ENCODE peak calls at places on chromosome 1, in ten cellular contexts. One of them, this sample, is unnamed.

GRCh38 chr1:212030936-212031528 is 4.3 kb downstream of the INTS7 start:
- DNase-seq in Peyer's patch: no peak
- DNase-seq in epithelial cell of esophagus: peak
- DNase-seq in foreskin fibroblast: peak
- DNase-seq in fibroblast of lung: peak
- DNase-seq in cardiac muscle cell: peak
- DNase-seq in natural killer cell: no peak
- DNase-seq in coronary artery: no peak
- DNase-seq in prostate gland: no peak
- DNase-seq in WTC11: no peak
- DNase-seq in this sample: no peak

GRCh38 chr1:116556289-116557006 is 14.4 kb downstream of the CD58 start:
- DNase-seq in Peyer's patch: peak
- DNase-seq in epithelial cell of esophagus: peak
- DNase-seq in foreskin fibroblast: peak
- DNase-seq in fibroblast of lung: peak
- DNase-seq in cardiac muscle cell: peak
- DNase-seq in natural killer cell: peak
- DNase-seq in coronary artery: peak
- DNase-seq in prostate gland: peak
- DNase-seq in WTC11: no peak
- DNase-seq in this sample: no peak

GRCh38 chr1:8026976-8027747 is 1.1 kb upstream of the ERRFI1 start:
- DNase-seq in Peyer's patch: peak
- DNase-seq in epithelial cell of esophagus: no peak
- DNase-seq in foreskin fibroblast: peak
- DNase-seq in fibroblast of lung: peak
- DNase-seq in cardiac muscle cell: peak
- DNase-seq in natural killer cell: no peak
- DNase-seq in coronary artery: peak
- DNase-seq in prostate gland: no peak
- DNase-seq in WTC11: peak
- DNase-seq in this sample: no peak

GRCh38 chr1:200561856-200562214 is 58.7 kb downstream of the KIF14 start:
- DNase-seq in Peyer's patch: no peak
- DNase-seq in epithelial cell of esophagus: no peak
- DNase-seq in foreskin fibroblast: no peak
- DNase-seq in fibroblast of lung: no peak
- DNase-seq in cardiac muscle cell: no peak
- DNase-seq in natural killer cell: no peak
- DNase-seq in coronary artery: no peak
- DNase-seq in prostate gland: no peak
- DNase-seq in WTC11: no peak
- DNase-seq in this sample: no peak

GRCh38 chr1:112308716-112309115 is 87.3 kb upstream of the CTTNBP2NL start:
- DNase-seq in Peyer's patch: no peak
- DNase-seq in epithelial cell of esophagus: no peak
- DNase-seq in foreskin fibroblast: no peak
- DNase-seq in fibroblast of lung: no peak
- DNase-seq in cardiac muscle cell: no peak
- DNase-seq in natural killer cell: no peak
- DNase-seq in coronary artery: no peak
- DNase-seq in prostate gland: no peak
- DNase-seq in WTC11: no peak
- DNase-seq in this sample: no peak

GRCh38 chr1:193654951-193655705 is 468.7 kb upstream of the B3GALT2 start:
- DNase-seq in Peyer's patch: no peak
- DNase-seq in epithelial cell of esophagus: peak
- DNase-seq in foreskin fibroblast: peak
- DNase-seq in fibroblast of lung: peak
- DNase-seq in cardiac muscle cell: peak
- DNase-seq in natural killer cell: no peak
- DNase-seq in coronary artery: no peak
- DNase-seq in prostate gland: no peak
- DNase-seq in WTC11: no peak
- DNase-seq in this sample: no peak

GRCh38 chr1:156387899-156388813 is 19.1 kb downstream of the RHBG start:
- DNase-seq in Peyer's patch: no peak
- DNase-seq in epithelial cell of esophagus: no peak
- DNase-seq in foreskin fibroblast: no peak
- DNase-seq in fibroblast of lung: no peak
- DNase-seq in cardiac muscle cell: peak
- DNase-seq in natural killer cell: no peak
- DNase-seq in coronary artery: no peak
- DNase-seq in prostate gland: no peak
- DNase-seq in WTC11: peak
- DNase-seq in this sample: no peak

GRCh38 chr1:86207323-86207722 is 50.8 kb upstream of the COL24A1 start:
- DNase-seq in Peyer's patch: no peak
- DNase-seq in epithelial cell of esophagus: peak
- DNase-seq in foreskin fibroblast: peak
- DNase-seq in fibroblast of lung: peak
- DNase-seq in cardiac muscle cell: peak
- DNase-seq in natural killer cell: no peak
- DNase-seq in coronary artery: no peak
- DNase-seq in prostate gland: no peak
- DNase-seq in WTC11: no peak
- DNase-seq in this sample: no peak

GRCh38 chr1:226125097-226125630 is 61.4 kb downstream of the ACBD3 start:
- DNase-seq in Peyer's patch: peak
- DNase-seq in epithelial cell of esophagus: peak
- DNase-seq in foreskin fibroblast: peak
- DNase-seq in fibroblast of lung: peak
- DNase-seq in cardiac muscle cell: peak
- DNase-seq in natural killer cell: peak
- DNase-seq in coronary artery: peak
- DNase-seq in prostate gland: peak
- DNase-seq in WTC11: peak
- DNase-seq in this sample: peak

GRCh38 chr1:31183927-31184554 is 55.6 kb downstream of the NKAIN1 start:
- DNase-seq in Peyer's patch: no peak
- DNase-seq in epithelial cell of esophagus: peak
- DNase-seq in foreskin fibroblast: peak
- DNase-seq in fibroblast of lung: peak
- DNase-seq in cardiac muscle cell: peak
- DNase-seq in natural killer cell: peak
- DNase-seq in coronary artery: no peak
- DNase-seq in prostate gland: peak
- DNase-seq in WTC11: peak
- DNase-seq in this sample: peak

GRCh38 chr1:31183126-31183525 is 56.6 kb downstream of the NKAIN1 start:
- DNase-seq in Peyer's patch: no peak
- DNase-seq in epithelial cell of esophagus: peak
- DNase-seq in foreskin fibroblast: no peak
- DNase-seq in fibroblast of lung: no peak
- DNase-seq in cardiac muscle cell: no peak
- DNase-seq in natural killer cell: no peak
- DNase-seq in coronary artery: no peak
- DNase-seq in prostate gland: no peak
- DNase-seq in WTC11: no peak
- DNase-seq in this sample: no peak

GRCh38 chr1:31181515-31182343 is 58.0 kb downstream of the NKAIN1 start:
- DNase-seq in Peyer's patch: peak
- DNase-seq in epithelial cell of esophagus: peak
- DNase-seq in foreskin fibroblast: peak
- DNase-seq in fibroblast of lung: peak
- DNase-seq in cardiac muscle cell: peak
- DNase-seq in natural killer cell: peak
- DNase-seq in coronary artery: no peak
- DNase-seq in prostate gland: peak
- DNase-seq in WTC11: peak
- DNase-seq in this sample: peak

GRCh38 chr1:31180338-31180737 is 59.3 kb downstream of the NKAIN1 start:
- DNase-seq in Peyer's patch: no peak
- DNase-seq in epithelial cell of esophagus: no peak
- DNase-seq in foreskin fibroblast: no peak
- DNase-seq in fibroblast of lung: no peak
- DNase-seq in cardiac muscle cell: no peak
- DNase-seq in natural killer cell: no peak
- DNase-seq in coronary artery: no peak
- DNase-seq in prostate gland: no peak
- DNase-seq in WTC11: no peak
- DNase-seq in this sample: no peak

GRCh38 chr1:31182352-31182751 is 57.3 kb downstream of the NKAIN1 start:
- DNase-seq in Peyer's patch: peak
- DNase-seq in epithelial cell of esophagus: peak
- DNase-seq in foreskin fibroblast: peak
- DNase-seq in fibroblast of lung: peak
- DNase-seq in cardiac muscle cell: peak
- DNase-seq in natural killer cell: peak
- DNase-seq in coronary artery: peak
- DNase-seq in prostate gland: peak
- DNase-seq in WTC11: peak
- DNase-seq in this sample: peak
- TF ChIP-seq CTCF in Peyer's patch: no peak
- TF ChIP-seq CTCF in epithelial cell of esophagus: peak
- TF ChIP-seq CTCF in foreskin fibroblast: peak
- TF ChIP-seq CTCF in fibroblast of lung: peak
- TF ChIP-seq CTCF in cardiac muscle cell: peak
- TF ChIP-seq CTCF in natural killer cell: no peak
- TF ChIP-seq CTCF in coronary artery: no peak
- TF ChIP-seq CTCF in prostate gland: peak
- TF ChIP-seq CTCF in WTC11: no peak
- TF ChIP-seq CTCF in this sample: no peak

DNA sequence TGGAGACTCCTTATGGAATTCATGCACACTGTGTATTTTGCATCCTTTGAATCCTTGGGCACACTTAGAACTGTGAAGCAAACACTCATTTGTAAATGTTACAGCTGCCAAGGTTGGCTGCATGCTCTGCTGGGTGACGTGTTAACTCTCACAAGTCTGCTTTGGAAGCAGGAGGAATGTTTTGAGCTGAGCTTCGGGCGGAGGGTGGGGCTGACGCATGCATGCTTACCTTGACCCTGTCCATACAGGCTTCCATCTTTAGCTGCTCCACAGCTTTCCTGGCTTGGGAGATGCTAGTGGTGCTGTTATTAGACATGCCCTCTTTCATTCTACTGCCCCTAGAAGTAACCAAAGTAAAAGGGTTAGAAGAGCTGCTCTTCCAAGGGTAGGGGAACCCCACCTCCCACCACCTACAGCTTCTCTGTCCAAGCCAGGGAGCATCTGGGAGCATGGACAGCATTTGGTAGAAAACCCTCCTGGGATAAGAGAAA is 66.0 kb downstream of the GNG4 start:
- DNase-seq in Peyer's patch: no peak
- DNase-seq in epithelial cell of esophagus: peak
- DNase-seq in foreskin fibroblast: no peak
- DNase-seq in fibroblast of lung: no peak
- DNase-seq in cardiac muscle cell: peak
- DNase-seq in natural killer cell: no peak
- DNase-seq in coronary artery: no peak
- DNase-seq in prostate gland: no peak
- DNase-seq in WTC11: no peak
- DNase-seq in this sample: no peak
- TF ChIP-seq CTCF in Peyer's patch: no peak
- TF ChIP-seq CTCF in epithelial cell of esophagus: peak
- TF ChIP-seq CTCF in foreskin fibroblast: no peak
- TF ChIP-seq CTCF in fibroblast of lung: no peak
- TF ChIP-seq CTCF in cardiac muscle cell: no peak
- TF ChIP-seq CTCF in natural killer cell: no peak
- TF ChIP-seq CTCF in coronary artery: no peak
- TF ChIP-seq CTCF in prostate gland: no peak
- TF ChIP-seq CTCF in WTC11: no peak
- TF ChIP-seq CTCF in this sample: no peak

GRCh38 chr1:220013497-220013896 is 32.8 kb downstream of the EPRS1 start:
- DNase-seq in Peyer's patch: no peak
- DNase-seq in epithelial cell of esophagus: peak
- DNase-seq in foreskin fibroblast: peak
- DNase-seq in fibroblast of lung: peak
- DNase-seq in cardiac muscle cell: peak
- DNase-seq in natural killer cell: no peak
- DNase-seq in coronary artery: no peak
- DNase-seq in prostate gland: no peak
- DNase-seq in WTC11: no peak
- DNase-seq in this sample: no peak

GRCh38 chr1:220007438-220007837 is 38.9 kb downstream of the EPRS1 start:
- DNase-seq in Peyer's patch: no peak
- DNase-seq in epithelial cell of esophagus: no peak
- DNase-seq in foreskin fibroblast: peak
- DNase-seq in fibroblast of lung: no peak
- DNase-seq in cardiac muscle cell: no peak
- DNase-seq in natural killer cell: no peak
- DNase-seq in coronary artery: no peak
- DNase-seq in prostate gland: no peak
- DNase-seq in WTC11: no peak
- DNase-seq in this sample: no peak

GRCh38 chr1:220011620-220012019 is 34.7 kb downstream of the EPRS1 start:
- DNase-seq in Peyer's patch: no peak
- DNase-seq in epithelial cell of esophagus: no peak
- DNase-seq in foreskin fibroblast: peak
- DNase-seq in fibroblast of lung: no peak
- DNase-seq in cardiac muscle cell: no peak
- DNase-seq in natural killer cell: no peak
- DNase-seq in coronary artery: no peak
- DNase-seq in prostate gland: no peak
- DNase-seq in WTC11: no peak
- DNase-seq in this sample: no peak

GRCh38 chr1:220012259-220012658 is 34.0 kb downstream of the EPRS1 start:
- DNase-seq in Peyer's patch: no peak
- DNase-seq in epithelial cell of esophagus: no peak
- DNase-seq in foreskin fibroblast: peak
- DNase-seq in fibroblast of lung: peak
- DNase-seq in cardiac muscle cell: peak
- DNase-seq in natural killer cell: no peak
- DNase-seq in coronary artery: no peak
- DNase-seq in prostate gland: no peak
- DNase-seq in WTC11: no peak
- DNase-seq in this sample: no peak
- TF ChIP-seq CTCF in Peyer's patch: no peak
- TF ChIP-seq CTCF in epithelial cell of esophagus: no peak
- TF ChIP-seq CTCF in foreskin fibroblast: peak
- TF ChIP-seq CTCF in fibroblast of lung: peak
- TF ChIP-seq CTCF in cardiac muscle cell: peak
- TF ChIP-seq CTCF in natural killer cell: no peak
- TF ChIP-seq CTCF in coronary artery: no peak
- TF ChIP-seq CTCF in prostate gland: no peak
- TF ChIP-seq CTCF in WTC11: no peak
- TF ChIP-seq CTCF in this sample: no peak

DNA sequence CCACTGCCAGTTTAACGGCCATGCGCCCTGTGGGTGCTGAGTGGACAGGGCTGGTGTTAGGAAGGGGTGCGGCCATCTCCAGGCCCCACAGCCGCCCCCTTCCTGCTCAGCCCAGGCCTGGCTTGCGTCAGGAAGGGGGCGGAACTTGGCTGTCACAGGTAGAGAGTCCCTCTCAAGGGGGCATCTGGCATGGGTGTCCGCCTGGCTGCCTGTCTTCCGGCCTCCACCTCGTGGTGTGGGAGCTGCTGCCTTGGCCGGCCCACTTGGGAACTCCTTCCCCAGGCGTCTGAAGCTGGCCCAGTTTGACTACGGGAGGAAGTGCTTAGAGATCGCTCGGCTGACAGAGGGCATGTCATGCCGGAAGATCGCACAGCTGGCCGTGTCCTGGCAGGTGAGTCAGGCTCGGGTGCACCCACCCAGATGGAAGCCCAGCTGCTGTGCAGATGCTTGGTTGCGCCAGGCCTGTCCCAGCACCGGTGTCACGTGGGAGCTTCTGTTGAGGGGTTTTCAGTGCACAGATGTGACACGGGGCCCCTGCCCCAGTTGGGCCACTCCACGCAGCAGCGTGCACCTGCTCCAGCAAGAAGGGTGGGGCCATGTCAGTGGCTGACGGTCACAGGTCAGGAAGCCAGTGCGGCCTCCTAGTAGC is 9.1 kb upstream of the ATAD3B start:
- DNase-seq in Peyer's patch: no peak
- DNase-seq in epithelial cell of esophagus: peak
- DNase-seq in foreskin fibroblast: peak
- DNase-seq in fibroblast of lung: no peak
- DNase-seq in cardiac muscle cell: peak
- DNase-seq in natural killer cell: no peak
- DNase-seq in coronary artery: no peak
- DNase-seq in prostate gland: peak
- DNase-seq in WTC11: no peak
- DNase-seq in this sample: no peak
- TF ChIP-seq CTCF in Peyer's patch: no peak
- TF ChIP-seq CTCF in epithelial cell of esophagus: no peak
- TF ChIP-seq CTCF in foreskin fibroblast: no peak
- TF ChIP-seq CTCF in fibroblast of lung: no peak
- TF ChIP-seq CTCF in cardiac muscle cell: no peak
- TF ChIP-seq CTCF in natural killer cell: no peak
- TF ChIP-seq CTCF in coronary artery: no peak
- TF ChIP-seq CTCF in prostate gland: no peak
- TF ChIP-seq CTCF in WTC11: no peak
- TF ChIP-seq CTCF in this sample: no peak